ENCODE peak calls at places on chromosomes 3 and 15, in seven cellular contexts. I is CD4-positive, alpha-beta T cell; E is keratinocyte; C is mammary epithelial cell; K is gastrocnemius medialis; B is heart right ventricle; G is SJSA1. Y is an unnamed sample.
A peak's percentile ranks its signal among the peaks of the same experiment; 100 is the strongest.

GRCh38 chr3:132513057-132513456 is 84.0 kb upstream of the ACKR4 start:
- DNase-seq in I (no peak), E (no peak), C (no peak), K (no peak), B (no peak), G (no peak), Y (no peak)

GRCh38 chr15:80992436-80992835 is 2.8 kb upstream of the MESD start:
- DNase-seq in I (no peak), E (no peak), C (peak; percentile 17), K (no peak), B (no peak), G (no peak), Y (no peak)

GRCh38 chr3:38601971-38602550 is 47.4 kb downstream of the SCN5A start:
- DNase-seq in I (no peak), E (no peak), C (no peak), K (no peak), B (no peak), G (no peak), Y (no peak)

GRCh38 chr3:64588381-64588780 is 99.4 kb downstream of the ADAMTS9 start:
- DNase-seq in I (no peak), E (no peak), C (no peak), K (no peak), B (no peak), G (no peak), Y (no peak)

GRCh38 chr3:133851266-133851906 is 44.3 kb downstream of the RAB6B start:
- DNase-seq in I (no peak), E (no peak), C (no peak), K (no peak), B (no peak), G (no peak), Y (no peak)

GRCh38 chr3:16494906-16495580 is 18.5 kb downstream of the RFTN1 start:
- DNase-seq in I (no peak), E (no peak), C (no peak), K (no peak), B (no peak), G (no peak), Y (no peak)

GRCh38 chr3:126456211-126456610 is 19.5 kb downstream of the ZXDC start:
- DNase-seq in I (no peak), E (no peak), C (no peak), K (no peak), B (no peak), G (no peak), Y (no peak)

GRCh38 chr15:63967616-63968015 is 78.7 kb downstream of the DAPK2 start:
- DNase-seq in I (no peak), E (no peak), C (no peak), K (peak; percentile 39), B (no peak), G (no peak), Y (no peak)

GRCh38 chr3:12489832-12490231 is 5.6 kb downstream of the TSEN2 start:
- DNase-seq in I (no peak), E (no peak), C (no peak), K (no peak), B (no peak), G (no peak), Y (no peak)

GRCh38 chr3:191358929-191359328 is 28.6 kb upstream of the UTS2B start:
- DNase-seq in I (no peak), E (no peak), C (peak; percentile 44), K (no peak), B (no peak), G (no peak), Y (no peak)

DNA sequence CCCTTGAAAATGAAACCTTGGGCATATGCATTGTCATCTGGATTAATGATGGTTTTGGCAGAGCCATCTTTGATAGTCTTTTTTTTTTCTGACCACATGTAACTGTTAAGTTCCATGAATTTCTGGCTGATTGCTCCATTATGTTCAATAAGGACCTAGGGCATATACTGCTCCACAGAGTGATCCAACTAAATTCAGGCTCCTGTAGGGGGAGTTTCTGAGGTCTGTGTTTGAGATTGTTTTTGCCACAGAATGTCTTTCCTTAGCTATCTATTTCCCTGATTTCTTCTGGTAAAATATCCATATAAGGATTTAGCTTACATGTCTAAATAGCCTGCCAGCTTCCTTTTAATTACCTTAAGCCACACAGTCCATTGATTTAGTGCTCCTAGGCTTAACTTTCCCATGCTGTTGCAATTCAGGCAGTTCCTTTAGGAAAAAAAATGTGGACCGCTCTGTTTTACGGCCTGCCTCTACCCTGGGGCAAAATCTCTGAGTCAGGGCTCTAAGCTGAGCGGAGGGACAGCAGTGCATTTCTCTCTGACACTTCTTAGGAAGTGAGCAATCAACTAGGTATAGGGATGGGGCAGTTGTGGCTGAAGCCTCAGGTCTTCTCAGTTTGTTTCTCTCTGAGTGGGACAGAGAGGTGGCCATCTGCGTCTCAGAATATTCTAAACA is 796.2 kb downstream of the NR2F2 start:
- DNase-seq in I (no peak), E (no peak), C (peak; percentile 1), K (no peak), B (no peak), G (no peak), Y (no peak)
- H3K9me3 ChIP-seq in I (peaks cover 4% of the 10 kb centered on the region), E (no peaks in the 10 kb centered on the region), C (peaks cover 2% of the 10 kb centered on the region), K (no peaks in the 10 kb centered on the region), B (no peaks in the 10 kb centered on the region), G (no peaks in the 10 kb centered on the region), Y (no peaks in the 10 kb centered on the region)

GRCh38 chr15:69686626-69687025 is 234.0 kb downstream of the RPLP1 start:
- DNase-seq in I (no peak), E (no peak), C (no peak), K (no peak), B (no peak), G (no peak), Y (no peak)
- H3K9me3 ChIP-seq in I (peaks cover 16% of the 10 kb centered on the region), E (no peaks in the 10 kb centered on the region), C (peaks cover 20% of the 10 kb centered on the region), K (no peaks in the 10 kb centered on the region), B (peaks cover 9% of the 10 kb centered on the region), G (peaks cover 18% of the 10 kb centered on the region), Y (no peaks in the 10 kb centered on the region)

GRCh38 chr15:26391556-26392229 is 381.2 kb downstream of the GABRB3 start:
- DNase-seq in I (no peak), E (no peak), C (no peak), K (no peak), B (no peak), G (no peak), Y (no peak)
- H3K9me3 ChIP-seq in I (no peaks in the 10 kb centered on the region), E (peaks cover 10% of the 10 kb centered on the region), C (peaks cover 52% of the 10 kb centered on the region), K (no peaks in the 10 kb centered on the region), B (no peaks in the 10 kb centered on the region), G (peaks cover 4% of the 10 kb centered on the region), Y (no peaks in the 10 kb centered on the region)

GRCh38 chr15:75232252-75232813 is 25.8 kb upstream of the GOLGA6C start:
- DNase-seq in I (no peak), E (no peak), C (no peak), K (no peak), B (no peak), G (no peak), Y (no peak)

GRCh38 chr15:75234191-75234810 is 23.8 kb upstream of the GOLGA6C start:
- DNase-seq in I (no peak), E (no peak), C (no peak), K (no peak), B (no peak), G (no peak), Y (no peak)

GRCh38 chr15:75233504-75234190 is 24.5 kb upstream of the GOLGA6C start:
- DNase-seq in I (no peak), E (no peak), C (no peak), K (no peak), B (no peak), G (no peak), Y (no peak)

GRCh38 chr15:75231836-75232235 is 26.3 kb upstream of the GOLGA6C start:
- DNase-seq in I (no peak), E (no peak), C (no peak), K (no peak), B (no peak), G (no peak), Y (no peak)

DNA sequence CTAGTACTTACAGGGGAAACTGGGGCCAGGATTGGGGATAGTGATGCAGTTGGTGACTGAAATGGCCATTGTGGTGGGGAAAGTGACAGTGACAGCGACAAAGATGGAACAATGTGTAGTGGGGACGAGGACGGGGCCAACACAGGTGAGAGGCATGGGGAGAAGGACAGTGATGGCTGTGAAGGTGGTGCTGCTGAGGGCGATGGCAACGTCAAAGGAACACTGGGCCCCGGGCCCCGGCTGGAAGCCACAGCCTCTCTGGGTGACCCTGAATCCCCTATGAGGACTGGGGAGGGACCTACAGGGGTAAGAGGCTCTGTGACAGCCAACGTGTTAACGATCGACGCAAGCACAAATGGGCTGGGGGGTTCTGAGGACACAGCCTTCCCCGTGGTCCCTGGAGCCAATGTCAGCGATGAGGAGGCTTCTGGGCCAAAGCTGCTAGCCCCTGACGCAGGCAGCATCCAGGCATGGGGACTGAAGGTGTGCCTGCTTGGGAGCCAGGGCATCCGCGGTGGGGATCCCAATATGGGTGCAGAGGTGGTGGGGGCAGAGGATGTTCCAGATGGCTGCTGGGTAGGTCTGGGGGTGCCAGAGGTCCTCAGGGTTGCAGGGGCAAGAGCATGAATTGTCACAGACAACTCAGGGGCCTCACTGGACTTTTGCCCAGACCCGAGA is 25.2 kb upstream of the GOLGA6C start:
- DNase-seq in I (no peak), E (no peak), C (no peak), K (no peak), B (no peak), G (no peak), Y (no peak)
- H3K9me3 ChIP-seq in I (no peaks in the 10 kb centered on the region), E (no peaks in the 10 kb centered on the region), C (no peaks in the 10 kb centered on the region), K (no peaks in the 10 kb centered on the region), B (no peaks in the 10 kb centered on the region), G (no peaks in the 10 kb centered on the region), Y (no peaks in the 10 kb centered on the region)

DNA sequence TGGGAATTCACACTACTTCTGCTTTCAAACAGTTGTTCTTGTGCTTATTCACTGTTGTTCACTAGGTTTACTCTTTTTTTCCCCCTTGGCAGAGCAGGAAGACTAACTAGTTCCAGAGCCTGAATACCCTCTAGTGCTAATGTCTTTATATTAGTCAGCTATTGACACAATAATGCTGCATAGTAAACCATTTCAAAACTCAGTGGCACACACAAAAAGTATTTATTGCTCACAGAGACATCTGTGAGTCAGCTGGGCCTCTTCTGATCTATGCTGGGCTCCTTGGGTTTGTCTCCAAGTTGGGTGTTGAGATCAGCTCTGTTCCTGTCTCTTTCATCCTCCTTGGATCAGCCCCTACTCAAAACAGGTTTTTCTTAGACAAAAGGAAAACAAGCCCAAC is 51.1 kb downstream of the RSRC1 start:
- DNase-seq in I (no peak), E (no peak), C (peak; percentile 85), K (no peak), B (no peak), G (no peak), Y (no peak)
- H3K9me3 ChIP-seq in I (no peaks in the 10 kb centered on the region), E (no peaks in the 10 kb centered on the region), C (no peaks in the 10 kb centered on the region), K (no peaks in the 10 kb centered on the region), B (no peaks in the 10 kb centered on the region), G (no peaks in the 10 kb centered on the region), Y (no peaks in the 10 kb centered on the region)

DNA sequence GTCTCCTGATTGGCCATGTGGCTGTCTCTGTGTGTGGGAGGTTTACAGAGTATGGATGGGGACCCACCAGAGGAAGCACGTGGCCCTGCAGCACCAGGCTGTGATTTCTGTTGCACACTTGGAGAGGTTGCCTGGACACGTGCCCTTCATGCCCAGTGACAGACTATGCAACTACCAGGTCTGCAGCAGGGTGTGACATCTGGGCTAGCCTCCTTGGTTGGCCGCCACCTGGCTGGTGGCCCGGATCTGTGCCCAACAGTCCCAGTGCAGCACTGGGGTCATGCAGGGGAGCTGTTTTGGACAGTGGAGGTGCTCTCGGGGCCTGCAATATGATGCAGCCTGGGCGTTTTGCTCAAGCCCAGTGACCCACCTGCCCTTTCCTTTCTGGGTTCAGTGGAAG is 212.5 kb downstream of the UBE3A start:
- DNase-seq in I (no peak), E (no peak), C (no peak), K (no peak), B (peak; percentile 62), G (no peak), Y (no peak)
- H3K9me3 ChIP-seq in I (no peaks in the 10 kb centered on the region), E (peaks cover 30% of the 10 kb centered on the region), C (peaks cover 64% of the 10 kb centered on the region), K (no peaks in the 10 kb centered on the region), B (no peaks in the 10 kb centered on the region), G (peaks cover 18% of the 10 kb centered on the region), Y (peaks cover 3% of the 10 kb centered on the region)